ENCODE peak calls at places on chromosomes 1 and 21, in eight cellular contexts. One of them, this sample, is unnamed.

GRCh38 chr1:182348916-182349747 is 42.5 kb downstream of the GLUL start:
- DNase-seq in BJ: no peak
- DNase-seq in left lung: no peak
- DNase-seq in NB4: no peak
- DNase-seq in brain microvascular endothelial cell: peak; percentile 12
- DNase-seq in pancreas: no peak
- DNase-seq in PC-9: no peak
- DNase-seq in mucosa of descending colon: no peak
- DNase-seq in this sample: peak; percentile 33

GRCh38 chr1:63662846-63663245 is 69.6 kb downstream of the PGM1 start:
- DNase-seq in PC-9: peak; percentile 91
- DNase-seq in mucosa of descending colon: no peak
- DNase-seq in left lung: no peak
- DNase-seq in NB4: no peak
- DNase-seq in BJ: no peak
- DNase-seq in brain microvascular endothelial cell: peak; percentile 34
- DNase-seq in pancreas: no peak
- DNase-seq in this sample: no peak

GRCh38 chr1:226309398-226310122 is 596 bp upstream of the LIN9 start:
- DNase-seq in left lung: no peak
- DNase-seq in PC-9: no peak
- DNase-seq in pancreas: peak; percentile 19
- DNase-seq in BJ: no peak
- DNase-seq in mucosa of descending colon: no peak
- DNase-seq in NB4: no peak
- DNase-seq in brain microvascular endothelial cell: peak; percentile 12
- DNase-seq in this sample: no peak

GRCh38 chr1:231611851-231612250 is 14.7 kb upstream of the DISC1 start:
- DNase-seq in pancreas: no peak
- DNase-seq in brain microvascular endothelial cell: no peak
- DNase-seq in left lung: no peak
- DNase-seq in BJ: no peak
- DNase-seq in mucosa of descending colon: no peak
- DNase-seq in NB4: peak; percentile 30
- DNase-seq in PC-9: no peak
- DNase-seq in this sample: no peak

GRCh38 chr1:230173176-230173575 is 106.1 kb downstream of the GALNT2 start:
- DNase-seq in mucosa of descending colon: no peak
- DNase-seq in NB4: no peak
- DNase-seq in pancreas: no peak
- DNase-seq in BJ: no peak
- DNase-seq in left lung: no peak
- DNase-seq in brain microvascular endothelial cell: no peak
- DNase-seq in PC-9: no peak
- DNase-seq in this sample: peak; percentile 1

GRCh38 chr1:214146523-214146922 is 134.4 kb upstream of the SMYD2 start:
- DNase-seq in PC-9: no peak
- DNase-seq in brain microvascular endothelial cell: no peak
- DNase-seq in mucosa of descending colon: no peak
- DNase-seq in left lung: no peak
- DNase-seq in NB4: no peak
- DNase-seq in BJ: no peak
- DNase-seq in pancreas: no peak
- DNase-seq in this sample: no peak

GRCh38 chr1:173474097-173474779 is 2.9 kb upstream of the PRDX6 start:
- DNase-seq in mucosa of descending colon: no peak
- DNase-seq in brain microvascular endothelial cell: no peak
- DNase-seq in PC-9: no peak
- DNase-seq in left lung: no peak
- DNase-seq in BJ: no peak
- DNase-seq in NB4: no peak
- DNase-seq in pancreas: no peak
- DNase-seq in this sample: no peak

GRCh38 chr1:161702250-161702649 is 4.8 kb upstream of the FCRLA start:
- DNase-seq in pancreas: no peak
- DNase-seq in left lung: no peak
- DNase-seq in PC-9: no peak
- DNase-seq in BJ: no peak
- DNase-seq in mucosa of descending colon: peak; percentile 58
- DNase-seq in brain microvascular endothelial cell: no peak
- DNase-seq in NB4: no peak
- DNase-seq in this sample: no peak

GRCh38 chr1:114088392-114089299 is 65.0 kb downstream of the SYT6 start:
- DNase-seq in PC-9: no peak
- DNase-seq in mucosa of descending colon: no peak
- DNase-seq in BJ: no peak
- DNase-seq in left lung: no peak
- DNase-seq in pancreas: no peak
- DNase-seq in brain microvascular endothelial cell: no peak
- DNase-seq in NB4: peak; percentile 96
- DNase-seq in this sample: no peak

GRCh38 chr21:20971296-20971921 is 26.8 kb upstream of the NCAM2 start:
- DNase-seq in pancreas: no peak
- DNase-seq in BJ: no peak
- DNase-seq in NB4: peak; percentile 61
- DNase-seq in PC-9: peak; percentile 12
- DNase-seq in left lung: peak; percentile 38
- DNase-seq in brain microvascular endothelial cell: peak; percentile 57
- DNase-seq in mucosa of descending colon: no peak
- DNase-seq in this sample: no peak
- TF ChIP-seq CTCF in pancreas: no peak
- TF ChIP-seq CTCF in BJ: peak; percentile 33
- TF ChIP-seq CTCF in NB4: peak; percentile 47
- TF ChIP-seq CTCF in PC-9: peak; percentile 53
- TF ChIP-seq CTCF in left lung: no peak
- TF ChIP-seq CTCF in brain microvascular endothelial cell: peak; percentile 75
- TF ChIP-seq CTCF in mucosa of descending colon: no peak
- TF ChIP-seq CTCF in this sample: peak; percentile 17

GRCh38 chr1:39213511-39214002 is 9.1 kb downstream of the MACF1 start:
- DNase-seq in pancreas: no peak
- DNase-seq in BJ: peak; percentile 53
- DNase-seq in PC-9: peak; percentile 37
- DNase-seq in NB4: no peak
- DNase-seq in mucosa of descending colon: no peak
- DNase-seq in brain microvascular endothelial cell: peak; percentile 54
- DNase-seq in left lung: no peak
- DNase-seq in this sample: no peak

GRCh38 chr1:39212499-39212898 is 8.0 kb downstream of the MACF1 start:
- DNase-seq in BJ: no peak
- DNase-seq in NB4: no peak
- DNase-seq in PC-9: no peak
- DNase-seq in mucosa of descending colon: no peak
- DNase-seq in brain microvascular endothelial cell: no peak
- DNase-seq in left lung: no peak
- DNase-seq in pancreas: no peak
- DNase-seq in this sample: no peak

GRCh38 chr1:39214021-39214713 is 9.7 kb downstream of the MACF1 start:
- DNase-seq in mucosa of descending colon: no peak
- DNase-seq in BJ: no peak
- DNase-seq in NB4: no peak
- DNase-seq in pancreas: no peak
- DNase-seq in PC-9: peak; percentile 68
- DNase-seq in left lung: peak; percentile 65
- DNase-seq in brain microvascular endothelial cell: no peak
- DNase-seq in this sample: no peak

GRCh38 chr1:39214714-39214997 is 10.2 kb downstream of the MACF1 start:
- DNase-seq in BJ: no peak
- DNase-seq in brain microvascular endothelial cell: no peak
- DNase-seq in PC-9: no peak
- DNase-seq in NB4: no peak
- DNase-seq in mucosa of descending colon: no peak
- DNase-seq in left lung: no peak
- DNase-seq in pancreas: no peak
- DNase-seq in this sample: no peak

DNA sequence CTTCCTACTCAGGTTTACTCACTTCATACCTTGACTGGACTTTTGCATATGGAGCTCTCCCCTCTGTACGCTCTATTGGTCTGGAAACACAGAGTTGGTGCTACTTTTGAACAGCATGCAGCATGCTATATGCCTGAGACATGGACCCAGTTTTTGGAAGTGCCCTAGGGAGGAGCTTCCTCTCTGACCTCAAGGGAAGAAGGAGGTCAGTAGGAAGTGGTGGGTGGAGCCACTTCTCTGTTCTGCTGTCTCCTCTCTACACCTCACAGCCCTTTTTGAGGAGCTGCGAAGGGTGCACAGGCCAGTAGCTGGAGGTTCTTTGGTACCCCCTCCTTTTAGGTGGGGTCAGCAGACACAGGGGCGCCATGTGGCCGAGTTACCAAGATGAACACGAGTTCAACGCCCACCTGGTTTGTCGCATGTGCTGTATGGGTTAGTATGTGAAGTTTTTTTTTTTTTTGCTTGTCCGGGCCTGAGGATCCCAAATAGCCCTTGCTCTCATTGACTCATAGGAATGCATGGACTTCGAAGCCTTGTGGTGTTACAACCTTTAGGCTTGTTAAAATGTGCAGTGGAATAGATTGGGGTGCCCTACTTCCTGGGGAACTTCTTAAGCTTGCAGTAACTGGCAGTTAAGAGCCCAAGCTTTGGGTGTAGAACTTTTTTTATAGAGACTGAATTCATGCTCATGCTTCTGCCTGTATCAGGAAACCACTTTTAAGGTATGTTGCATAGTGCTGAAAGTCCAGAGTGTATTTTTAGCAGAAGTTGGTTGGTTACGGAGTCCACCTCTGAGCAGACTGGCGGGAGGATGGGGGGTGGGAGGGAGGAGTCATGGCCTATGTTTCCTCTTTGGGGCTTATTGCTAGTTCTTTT is 10.7 kb downstream of the MACF1 start:
- DNase-seq in pancreas: no peak
- DNase-seq in left lung: peak; percentile 54
- DNase-seq in mucosa of descending colon: peak; percentile 58
- DNase-seq in NB4: peak; percentile 81
- DNase-seq in BJ: no peak
- DNase-seq in PC-9: no peak
- DNase-seq in brain microvascular endothelial cell: no peak
- DNase-seq in this sample: no peak
- H3K4me3 ChIP-seq in pancreas: no peak overlapping the region
- H3K4me3 ChIP-seq in left lung: no peak overlapping the region
- H3K4me3 ChIP-seq in mucosa of descending colon: no peak overlapping the region
- H3K4me3 ChIP-seq in NB4: peak overlapping the region; percentile 69
- H3K4me3 ChIP-seq in BJ: no peak overlapping the region
- H3K4me3 ChIP-seq in PC-9: no peak overlapping the region
- H3K4me3 ChIP-seq in brain microvascular endothelial cell: no peak overlapping the region
- H3K4me3 ChIP-seq in this sample: no peak overlapping the region

GRCh38 chr1:220908757-220909156 is 29.5 kb downstream of the HLX start:
- DNase-seq in NB4: no peak
- DNase-seq in pancreas: no peak
- DNase-seq in mucosa of descending colon: no peak
- DNase-seq in PC-9: no peak
- DNase-seq in brain microvascular endothelial cell: no peak
- DNase-seq in left lung: no peak
- DNase-seq in BJ: no peak
- DNase-seq in this sample: no peak
- TF ChIP-seq CTCF in NB4: peak; percentile 28
- TF ChIP-seq CTCF in pancreas: no peak
- TF ChIP-seq CTCF in mucosa of descending colon: no peak
- TF ChIP-seq CTCF in PC-9: peak; percentile 54
- TF ChIP-seq CTCF in brain microvascular endothelial cell: peak; percentile 63
- TF ChIP-seq CTCF in left lung: peak; percentile 12
- TF ChIP-seq CTCF in BJ: peak; percentile 55
- TF ChIP-seq CTCF in this sample: peak; percentile 28

GRCh38 chr1:154419620-154420020 is 14.5 kb downstream of the IL6R start:
- DNase-seq in mucosa of descending colon: peak; percentile 84
- DNase-seq in BJ: peak; percentile 57
- DNase-seq in pancreas: peak; percentile 89
- DNase-seq in PC-9: peak; percentile 63
- DNase-seq in NB4: peak; percentile 81
- DNase-seq in left lung: peak; percentile 87
- DNase-seq in brain microvascular endothelial cell: peak; percentile 86
- DNase-seq in this sample: peak; percentile 78

GRCh38 chr1:154420961-154421924 is 16.1 kb downstream of the IL6R start:
- DNase-seq in PC-9: no peak
- DNase-seq in BJ: no peak
- DNase-seq in pancreas: no peak
- DNase-seq in NB4: no peak
- DNase-seq in brain microvascular endothelial cell: no peak
- DNase-seq in mucosa of descending colon: peak; percentile 31
- DNase-seq in left lung: no peak
- DNase-seq in this sample: no peak

GRCh38 chr1:154418898-154419619 is 13.9 kb downstream of the IL6R start:
- DNase-seq in PC-9: no peak
- DNase-seq in brain microvascular endothelial cell: no peak
- DNase-seq in NB4: no peak
- DNase-seq in BJ: no peak
- DNase-seq in mucosa of descending colon: no peak
- DNase-seq in left lung: no peak
- DNase-seq in pancreas: no peak
- DNase-seq in this sample: no peak

GRCh38 chr1:154418062-154418897 is 13.1 kb downstream of the IL6R start:
- DNase-seq in NB4: no peak
- DNase-seq in pancreas: peak; percentile 89
- DNase-seq in BJ: no peak
- DNase-seq in brain microvascular endothelial cell: no peak
- DNase-seq in mucosa of descending colon: peak; percentile 89
- DNase-seq in PC-9: peak; percentile 92
- DNase-seq in left lung: peak; percentile 84
- DNase-seq in this sample: no peak

DNA sequence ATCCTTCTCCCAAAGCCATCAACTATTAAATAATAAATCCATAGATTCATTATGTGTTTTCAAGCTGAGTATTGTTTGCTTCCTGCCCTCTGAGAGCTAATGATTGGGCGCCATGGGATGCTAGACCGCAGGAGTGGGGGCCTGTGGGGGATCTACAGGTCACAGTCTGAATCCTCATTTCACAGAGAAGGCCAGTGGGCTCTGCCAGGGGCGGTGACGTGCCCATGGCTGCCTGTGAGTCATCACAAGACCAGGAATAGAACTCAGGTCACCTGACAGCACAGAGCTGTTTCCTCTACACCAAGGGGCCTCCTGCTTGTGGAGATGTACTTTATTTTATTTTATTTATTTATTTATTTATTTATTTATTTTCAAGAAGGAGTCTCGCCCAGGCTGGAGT is 15.0 kb downstream of the IL6R start:
- DNase-seq in pancreas: peak; percentile 75
- DNase-seq in PC-9: peak; percentile 53
- DNase-seq in left lung: peak; percentile 89
- DNase-seq in BJ: peak; percentile 30
- DNase-seq in mucosa of descending colon: peak; percentile 86
- DNase-seq in NB4: peak; percentile 67
- DNase-seq in brain microvascular endothelial cell: peak; percentile 86
- DNase-seq in this sample: peak; percentile 95
- H3K4me3 ChIP-seq in pancreas: no peak overlapping the region
- H3K4me3 ChIP-seq in PC-9: no peak overlapping the region
- H3K4me3 ChIP-seq in left lung: no peak overlapping the region
- H3K4me3 ChIP-seq in BJ: no peak overlapping the region
- H3K4me3 ChIP-seq in mucosa of descending colon: no peak overlapping the region
- H3K4me3 ChIP-seq in NB4: no peak overlapping the region
- H3K4me3 ChIP-seq in brain microvascular endothelial cell: no peak overlapping the region
- H3K4me3 ChIP-seq in this sample: no peak overlapping the region

GRCh38 chr1:166029196-166029965 is 137.4 kb downstream of the FAM78B start:
- DNase-seq in PC-9: no peak
- DNase-seq in left lung: no peak
- DNase-seq in mucosa of descending colon: no peak
- DNase-seq in BJ: no peak
- DNase-seq in pancreas: no peak
- DNase-seq in NB4: no peak
- DNase-seq in brain microvascular endothelial cell: no peak
- DNase-seq in this sample: no peak
- TF ChIP-seq CTCF in PC-9: no peak
- TF ChIP-seq CTCF in left lung: no peak
- TF ChIP-seq CTCF in mucosa of descending colon: no peak
- TF ChIP-seq CTCF in BJ: no peak
- TF ChIP-seq CTCF in pancreas: no peak
- TF ChIP-seq CTCF in NB4: no peak
- TF ChIP-seq CTCF in brain microvascular endothelial cell: no peak
- TF ChIP-seq CTCF in this sample: no peak

This sample was measured in uterus.